ENCODE peak calls at places on chromosomes 13 and 19, in five cellular contexts. M, G, D, R and T are unnamed samples.

GRCh38 chr13:46374710-46375109 is 12.3 kb downstream of the RUBCNL start:
- DNase-seq in M (no peak), G (no peak), D (no peak), R (peak), T (no peak)

GRCh38 chr13:113029487-113030258 is 60.7 kb downstream of the MCF2L start:
- DNase-seq in M (peak), G (no peak), D (no peak), R (peak), T (no peak)

GRCh38 chr19:1070576-1070930 is 3.6 kb downstream of the ARHGAP45 start:
- DNase-seq in M (no peak), G (no peak), D (no peak), R (no peak), T (no peak)

GRCh38 chr13:96769874-96770273 is 224.4 kb downstream of the OXGR1 start:
- DNase-seq in M (no peak), G (no peak), D (no peak), R (no peak), T (no peak)

GRCh38 chr13:34627499-34627898 is 314.6 kb upstream of the NBEA start:
- DNase-seq in M (no peak), G (no peak), D (no peak), R (no peak), T (no peak)

GRCh38 chr13:52348983-52349780 is 56.8 kb downstream of the THSD1 start:
- DNase-seq in M (no peak), G (no peak), D (no peak), R (peak), T (peak)

GRCh38 chr19:32124585-32124984 is 220.8 kb upstream of the ZNF507 start:
- DNase-seq in M (no peak), G (no peak), D (no peak), R (no peak), T (no peak)

GRCh38 chr19:1815605-1816529 is 3.8 kb upstream of the ATP8B3 start:
- DNase-seq in M (no peak), G (no peak), D (no peak), R (no peak), T (no peak)

GRCh38 chr13:63625869-63626268 is 2210.2 kb upstream of the PCDH20 start:
- DNase-seq in M (no peak), G (no peak), D (no peak), R (no peak), T (no peak)

GRCh38 chr19:13693933-13694332 is 70.4 kb upstream of the MRI1 start:
- DNase-seq in M (no peak), G (no peak), D (no peak), R (no peak), T (no peak)

GRCh38 chr13:94550030-94550738 is 45.8 kb downstream of the TGDS start:
- DNase-seq in M (peak), G (no peak), D (peak), R (peak), T (no peak)

GRCh38 chr13:35891973-35892441 is 239.2 kb downstream of the DCLK1 start:
- DNase-seq in M (no peak), G (no peak), D (no peak), R (no peak), T (no peak)

GRCh38 chr13:80463673-80464352 is 122.9 kb upstream of the SPRY2 start:
- DNase-seq in M (no peak), G (no peak), D (no peak), R (no peak), T (no peak)

GRCh38 chr19:13899912-13900584 is 5.9 kb downstream of the BRME1 start:
- DNase-seq in M (no peak), G (no peak), D (no peak), R (no peak), T (no peak)

GRCh38 chr19:4971424-4971793 is 2.5 kb downstream of the KDM4B start:
- DNase-seq in M (peak), G (no peak), D (no peak), R (peak), T (no peak)

GRCh38 chr19:40588110-40588854 is 11.6 kb downstream of the SHKBP1 start:
- DNase-seq in M (no peak), G (no peak), D (no peak), R (no peak), T (peak)

GRCh38 chr19:18441804-18442788 is 4.2 kb upstream of the ISYNA1 start:
- DNase-seq in M (peak), G (no peak), D (no peak), R (peak), T (no peak)

GRCh38 chr13:46025157-46025556 is 27.4 kb downstream of the ZC3H13 start:
- DNase-seq in M (no peak), G (no peak), D (no peak), R (no peak), T (no peak)

GRCh38 chr19:51311388-51312257 is at the start of gene IGLON5:
- DNase-seq in M (no peak), G (no peak), D (no peak), R (no peak), T (no peak)
- TF ChIP-seq SRF in M (no peak), G (no peak), D (no peak), R (no peak), T (no peak)

GRCh38 chr13:20832861-20833260 is 59.1 kb upstream of the EEF1AKMT1 start:
- DNase-seq in M (no peak), G (no peak), D (no peak), R (no peak), T (no peak)
- H3K4me3 ChIP-seq in M (no peak), G (no peak), D (no peak), R (no peak), T (no peak)

GRCh38 chr13:44516771-44517170 is 59.4 kb downstream of the TSC22D1 start:
- DNase-seq in M (no peak), G (no peak), D (no peak), R (no peak), T (peak)
- TF ChIP-seq SIN3A in M (no peak), G (no peak), D (no peak), R (no peak), T (no peak)

DNA sequence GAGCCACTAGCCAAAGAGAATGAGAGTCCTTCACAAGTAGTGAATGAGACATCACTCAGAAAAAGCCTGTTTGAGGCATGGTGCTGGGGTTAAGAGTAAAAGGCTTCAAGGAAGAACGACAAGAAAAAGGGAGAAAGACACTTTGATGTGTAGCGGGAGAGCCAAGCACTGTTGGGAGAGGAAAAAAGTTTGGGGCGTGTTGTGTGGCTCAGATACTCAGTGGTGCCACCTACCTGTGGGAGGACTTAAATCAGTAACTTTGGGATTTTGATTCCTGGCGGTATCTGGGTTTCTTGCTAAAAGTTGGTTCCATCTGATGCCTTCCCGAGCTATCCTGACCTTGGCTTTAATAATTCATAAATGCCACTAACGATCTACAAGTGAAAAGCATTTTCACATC is 12.3 kb downstream of the ELSPBP1 start:
- DNase-seq in M (peak), G (peak), D (no peak), R (peak), T (peak)
- TF ChIP-seq SRF in M (no peak), G (no peak), D (no peak), R (no peak), T (no peak)

DNA sequence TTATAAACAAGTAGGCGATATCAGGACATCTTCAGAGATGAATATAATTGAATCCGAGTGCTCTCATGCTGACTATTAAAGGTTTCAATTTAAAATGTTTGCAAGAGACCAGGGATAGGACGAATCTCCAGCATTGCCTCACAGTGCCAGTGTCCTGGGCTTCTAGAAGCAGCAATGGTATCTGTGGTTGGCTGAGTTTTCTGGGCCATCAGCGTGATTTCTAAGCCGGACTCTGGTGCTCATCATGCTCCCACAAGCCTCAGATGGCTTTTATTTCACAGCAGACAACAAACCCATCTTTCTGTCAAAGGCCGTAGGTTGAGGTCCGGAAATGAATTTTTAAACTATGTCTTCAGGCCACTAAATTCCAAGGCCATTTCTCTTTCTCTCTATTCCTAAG is 187.7 kb downstream of the FOXO1 start:
- DNase-seq in M (no peak), G (no peak), D (no peak), R (no peak), T (no peak)
- H3K4me3 ChIP-seq in M (no peak), G (no peak), D (no peak), R (no peak), T (no peak)

GRCh38 chr19:16200776-16201391 is 3.2 kb downstream of the AP1M1 start:
- DNase-seq in M (no peak), G (no peak), D (no peak), R (no peak), T (no peak)
- TF ChIP-seq SIN3A in M (no peak), G (no peak), D (no peak), R (no peak), T (no peak)

DNA sequence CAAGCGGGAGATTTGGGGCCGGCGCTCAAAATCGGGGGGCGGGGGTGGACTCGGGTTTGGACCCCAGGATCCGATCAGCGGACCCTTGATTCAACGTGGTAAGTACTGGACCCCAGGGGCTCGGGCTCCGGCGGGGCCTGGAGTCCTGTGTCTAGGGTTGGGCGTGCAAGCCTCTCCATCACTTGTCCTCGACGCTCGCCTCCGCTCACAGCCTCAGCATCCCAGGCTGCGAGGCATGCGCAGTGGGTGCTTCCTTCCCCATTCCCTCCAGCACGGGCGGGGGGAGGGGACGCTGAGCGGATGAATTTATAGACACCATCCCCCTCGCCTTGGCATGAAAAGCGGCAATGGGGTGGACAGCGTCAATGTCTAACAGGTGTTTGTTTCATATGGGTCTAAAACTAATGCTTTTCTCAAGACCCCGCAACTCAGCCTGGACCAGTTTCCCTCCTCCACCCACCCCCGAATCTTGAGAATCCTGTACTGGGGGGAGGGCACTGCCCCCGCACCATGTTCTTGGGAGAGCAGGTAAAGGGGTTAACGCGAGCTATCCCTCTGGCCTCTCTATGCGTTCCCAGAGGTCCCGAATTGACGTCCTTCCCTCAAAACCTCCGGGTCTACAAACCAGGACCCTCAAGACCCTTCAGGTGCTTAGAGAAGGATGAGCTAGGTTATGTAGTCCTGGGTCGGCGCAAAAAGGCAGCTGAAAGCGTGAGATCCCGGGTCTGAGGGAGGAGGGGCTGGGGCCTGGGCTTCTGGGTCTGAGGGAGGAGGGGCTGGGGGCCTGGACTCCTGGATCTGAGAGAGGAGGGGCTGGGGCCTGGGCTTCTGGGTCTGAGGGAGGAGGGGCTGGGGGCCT is 556 bp downstream of the CPT1C start:
- DNase-seq in M (no peak), G (no peak), D (no peak), R (no peak), T (no peak)
- TF ChIP-seq SRF in M (no peak), G (no peak), D (no peak), R (no peak), T (no peak)

GRCh38 chr13:69946443-69946955 is 161.1 kb upstream of the ATXN8OS start:
- DNase-seq in M (no peak), G (no peak), D (no peak), R (no peak), T (no peak)

GRCh38 chr13:69948016-69948415 is 159.6 kb upstream of the ATXN8OS start:
- DNase-seq in M (no peak), G (no peak), D (peak), R (no peak), T (no peak)

GRCh38 chr13:69951412-69951811 is 156.2 kb upstream of the ATXN8OS start:
- DNase-seq in M (no peak), G (no peak), D (no peak), R (no peak), T (no peak)

GRCh38 chr13:69950160-69950559 is 157.5 kb upstream of the ATXN8OS start:
- DNase-seq in M (no peak), G (no peak), D (no peak), R (no peak), T (no peak)

GRCh38 chr13:69947577-69947976 is 160.0 kb upstream of the ATXN8OS start:
- DNase-seq in M (no peak), G (no peak), D (no peak), R (no peak), T (no peak)
- H3K4me3 ChIP-seq in M (no peak), G (no peak), D (no peak), R (no peak), T (no peak)

DNA sequence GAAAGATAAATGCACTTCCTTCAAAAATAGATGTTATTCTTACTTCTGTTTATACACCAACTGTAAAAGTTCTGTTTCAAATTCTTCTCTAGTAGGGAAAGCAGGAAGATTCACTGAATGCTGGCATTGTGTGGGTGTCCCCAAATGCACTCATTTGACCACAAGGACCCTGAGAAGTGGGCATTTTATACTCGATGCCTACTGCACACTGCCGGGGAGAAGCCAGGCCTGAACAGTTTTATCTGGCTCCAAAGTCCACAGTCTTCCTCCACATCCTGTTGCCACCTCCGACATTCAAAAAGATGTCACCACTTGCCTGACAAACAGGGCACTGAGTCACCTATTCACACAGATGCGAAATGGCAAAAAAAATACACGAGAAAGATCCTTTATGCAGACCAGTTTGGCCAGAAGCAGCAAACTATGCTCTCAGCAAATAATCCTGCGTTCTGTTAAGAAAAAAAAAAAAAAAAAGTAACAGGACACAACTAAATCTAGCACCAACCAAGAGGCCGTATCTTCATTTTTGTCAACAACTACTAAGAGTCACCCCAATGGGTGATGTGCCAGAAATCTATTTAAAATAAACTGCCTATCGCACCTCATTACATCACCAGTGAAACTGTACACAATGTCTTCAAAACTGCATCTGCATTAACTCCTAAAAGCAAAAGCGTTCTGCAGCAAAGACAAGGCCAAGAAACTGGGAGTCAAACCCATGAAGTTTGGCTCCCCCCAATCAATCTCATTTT is 6.2 kb downstream of the ZC3H4 start:
- DNase-seq in M (peak), G (no peak), D (no peak), R (peak), T (no peak)
- TF ChIP-seq SIN3A in M (peak), G (no peak), D (no peak), R (no peak), T (no peak)